ENCODE peak calls at places on chromosomes 12 and 14, in seven cellular contexts. One of them, this sample, is unnamed.

GRCh38 chr14:75427482-75428229 is at the start of gene JDP2:
- DNase-seq in keratinocyte: no peak
- DNase-seq in PC-9: peak; percentile 99
- DNase-seq in IMR-90: peak; percentile 76
- DNase-seq in cardiac muscle cell: peak; percentile 85
- DNase-seq in dorsolateral prefrontal cortex: peak; percentile 85
- DNase-seq in HepG2: peak; percentile 60
- DNase-seq in this sample: peak; percentile 97

GRCh38 chr12:126258190-126258589 is 1193.0 kb downstream of the AACS start:
- DNase-seq in keratinocyte: no peak
- DNase-seq in PC-9: no peak
- DNase-seq in IMR-90: no peak
- DNase-seq in cardiac muscle cell: no peak
- DNase-seq in dorsolateral prefrontal cortex: no peak
- DNase-seq in HepG2: no peak
- DNase-seq in this sample: no peak

GRCh38 chr14:104277416-104278213 is 139.2 kb downstream of the KIF26A start:
- DNase-seq in keratinocyte: no peak
- DNase-seq in PC-9: no peak
- DNase-seq in IMR-90: no peak
- DNase-seq in cardiac muscle cell: no peak
- DNase-seq in dorsolateral prefrontal cortex: no peak
- DNase-seq in HepG2: no peak
- DNase-seq in this sample: peak; percentile 43

GRCh38 chr12:32151081-32151480 is 44.4 kb downstream of the BICD1 start:
- DNase-seq in keratinocyte: no peak
- DNase-seq in PC-9: no peak
- DNase-seq in IMR-90: no peak
- DNase-seq in cardiac muscle cell: no peak
- DNase-seq in dorsolateral prefrontal cortex: no peak
- DNase-seq in HepG2: no peak
- DNase-seq in this sample: no peak

GRCh38 chr12:118326971-118327370 is 45.7 kb downstream of the TAOK3 start:
- DNase-seq in keratinocyte: no peak
- DNase-seq in PC-9: no peak
- DNase-seq in IMR-90: peak; percentile 37
- DNase-seq in cardiac muscle cell: no peak
- DNase-seq in dorsolateral prefrontal cortex: no peak
- DNase-seq in HepG2: no peak
- DNase-seq in this sample: no peak

GRCh38 chr14:74620497-74620921 is 8.5 kb upstream of the LTBP2 start:
- DNase-seq in keratinocyte: peak; percentile 87
- DNase-seq in PC-9: peak; percentile 91
- DNase-seq in IMR-90: peak; percentile 95
- DNase-seq in cardiac muscle cell: no peak
- DNase-seq in dorsolateral prefrontal cortex: no peak
- DNase-seq in HepG2: peak; percentile 72
- DNase-seq in this sample: no peak

GRCh38 chr12:26736563-26737486 is 96.2 kb downstream of the ITPR2 start:
- DNase-seq in keratinocyte: peak; percentile 36
- DNase-seq in PC-9: no peak
- DNase-seq in IMR-90: peak; percentile 63
- DNase-seq in cardiac muscle cell: no peak
- DNase-seq in dorsolateral prefrontal cortex: no peak
- DNase-seq in HepG2: peak; percentile 99
- DNase-seq in this sample: no peak

GRCh38 chr12:91404362-91404899 is 221.8 kb upstream of the DCN start:
- DNase-seq in keratinocyte: no peak
- DNase-seq in PC-9: no peak
- DNase-seq in IMR-90: no peak
- DNase-seq in cardiac muscle cell: no peak
- DNase-seq in dorsolateral prefrontal cortex: no peak
- DNase-seq in HepG2: no peak
- DNase-seq in this sample: no peak

GRCh38 chr12:6182279-6182898 is 17.8 kb upstream of the CD9 start:
- DNase-seq in keratinocyte: no peak
- DNase-seq in PC-9: peak; percentile 39
- DNase-seq in IMR-90: peak; percentile 68
- DNase-seq in cardiac muscle cell: no peak
- DNase-seq in dorsolateral prefrontal cortex: peak; percentile 48
- DNase-seq in HepG2: peak; percentile 75
- DNase-seq in this sample: peak; percentile 87

GRCh38 chr12:126627596-126627995 is 1562.4 kb downstream of the AACS start:
- DNase-seq in keratinocyte: no peak
- DNase-seq in PC-9: no peak
- DNase-seq in IMR-90: no peak
- DNase-seq in cardiac muscle cell: no peak
- DNase-seq in dorsolateral prefrontal cortex: no peak
- DNase-seq in HepG2: no peak
- DNase-seq in this sample: no peak

GRCh38 chr12:132446535-132447326 is 43.2 kb upstream of the FBRSL1 start:
- DNase-seq in keratinocyte: no peak
- DNase-seq in PC-9: no peak
- DNase-seq in IMR-90: no peak
- DNase-seq in cardiac muscle cell: no peak
- DNase-seq in dorsolateral prefrontal cortex: no peak
- DNase-seq in HepG2: no peak
- DNase-seq in this sample: peak; percentile 46

GRCh38 chr12:132444283-132444682 is 45.7 kb upstream of the FBRSL1 start:
- DNase-seq in keratinocyte: no peak
- DNase-seq in PC-9: no peak
- DNase-seq in IMR-90: no peak
- DNase-seq in cardiac muscle cell: no peak
- DNase-seq in dorsolateral prefrontal cortex: no peak
- DNase-seq in HepG2: no peak
- DNase-seq in this sample: no peak

GRCh38 chr12:132445884-132446471 is 44.0 kb upstream of the FBRSL1 start:
- DNase-seq in keratinocyte: peak; percentile 66
- DNase-seq in PC-9: peak; percentile 89
- DNase-seq in IMR-90: peak; percentile 70
- DNase-seq in cardiac muscle cell: no peak
- DNase-seq in dorsolateral prefrontal cortex: peak; percentile 22
- DNase-seq in HepG2: no peak
- DNase-seq in this sample: peak; percentile 85

GRCh38 chr12:132447327-132447720 is 42.6 kb upstream of the FBRSL1 start:
- DNase-seq in keratinocyte: no peak
- DNase-seq in PC-9: no peak
- DNase-seq in IMR-90: no peak
- DNase-seq in cardiac muscle cell: no peak
- DNase-seq in dorsolateral prefrontal cortex: no peak
- DNase-seq in HepG2: no peak
- DNase-seq in this sample: peak; percentile 61

GRCh38 chr12:132444957-132445883 is 44.7 kb upstream of the FBRSL1 start:
- DNase-seq in keratinocyte: no peak
- DNase-seq in PC-9: no peak
- DNase-seq in IMR-90: no peak
- DNase-seq in cardiac muscle cell: no peak
- DNase-seq in dorsolateral prefrontal cortex: peak; percentile 9
- DNase-seq in HepG2: no peak
- DNase-seq in this sample: peak; percentile 87
- H3K4me3 ChIP-seq in keratinocyte: peak overlapping the region; percentile 25
- H3K4me3 ChIP-seq in PC-9: peak overlapping the region; percentile 69
- H3K4me3 ChIP-seq in IMR-90: peak overlapping the region; percentile 40
- H3K4me3 ChIP-seq in cardiac muscle cell: no peak overlapping the region
- H3K4me3 ChIP-seq in dorsolateral prefrontal cortex: peak overlapping the region; percentile 23
- H3K4me3 ChIP-seq in HepG2: no peak overlapping the region
- H3K4me3 ChIP-seq in this sample: no peak overlapping the region

GRCh38 chr12:111841750-111842555 is at the start of gene MAPKAPK5:
- DNase-seq in keratinocyte: peak; percentile 70
- DNase-seq in PC-9: peak; percentile 93
- DNase-seq in IMR-90: peak; percentile 95
- DNase-seq in cardiac muscle cell: peak; percentile 96
- DNase-seq in dorsolateral prefrontal cortex: peak; percentile 84
- DNase-seq in HepG2: peak; percentile 88
- DNase-seq in this sample: peak; percentile 97

GRCh38 chr12:111840831-111841230 is 1.2 kb upstream of the MAPKAPK5 start:
- DNase-seq in keratinocyte: no peak
- DNase-seq in PC-9: peak; percentile 13
- DNase-seq in IMR-90: no peak
- DNase-seq in cardiac muscle cell: no peak
- DNase-seq in dorsolateral prefrontal cortex: no peak
- DNase-seq in HepG2: no peak
- DNase-seq in this sample: no peak

GRCh38 chr12:111846016-111846415 is 4.0 kb downstream of the MAPKAPK5 start:
- DNase-seq in keratinocyte: no peak
- DNase-seq in PC-9: no peak
- DNase-seq in IMR-90: no peak
- DNase-seq in cardiac muscle cell: no peak
- DNase-seq in dorsolateral prefrontal cortex: no peak
- DNase-seq in HepG2: no peak
- DNase-seq in this sample: no peak

GRCh38 chr12:111841236-111841749 is 735 bp upstream of the MAPKAPK5 start:
- DNase-seq in keratinocyte: no peak
- DNase-seq in PC-9: no peak
- DNase-seq in IMR-90: no peak
- DNase-seq in cardiac muscle cell: no peak
- DNase-seq in dorsolateral prefrontal cortex: no peak
- DNase-seq in HepG2: no peak
- DNase-seq in this sample: no peak

DNA sequence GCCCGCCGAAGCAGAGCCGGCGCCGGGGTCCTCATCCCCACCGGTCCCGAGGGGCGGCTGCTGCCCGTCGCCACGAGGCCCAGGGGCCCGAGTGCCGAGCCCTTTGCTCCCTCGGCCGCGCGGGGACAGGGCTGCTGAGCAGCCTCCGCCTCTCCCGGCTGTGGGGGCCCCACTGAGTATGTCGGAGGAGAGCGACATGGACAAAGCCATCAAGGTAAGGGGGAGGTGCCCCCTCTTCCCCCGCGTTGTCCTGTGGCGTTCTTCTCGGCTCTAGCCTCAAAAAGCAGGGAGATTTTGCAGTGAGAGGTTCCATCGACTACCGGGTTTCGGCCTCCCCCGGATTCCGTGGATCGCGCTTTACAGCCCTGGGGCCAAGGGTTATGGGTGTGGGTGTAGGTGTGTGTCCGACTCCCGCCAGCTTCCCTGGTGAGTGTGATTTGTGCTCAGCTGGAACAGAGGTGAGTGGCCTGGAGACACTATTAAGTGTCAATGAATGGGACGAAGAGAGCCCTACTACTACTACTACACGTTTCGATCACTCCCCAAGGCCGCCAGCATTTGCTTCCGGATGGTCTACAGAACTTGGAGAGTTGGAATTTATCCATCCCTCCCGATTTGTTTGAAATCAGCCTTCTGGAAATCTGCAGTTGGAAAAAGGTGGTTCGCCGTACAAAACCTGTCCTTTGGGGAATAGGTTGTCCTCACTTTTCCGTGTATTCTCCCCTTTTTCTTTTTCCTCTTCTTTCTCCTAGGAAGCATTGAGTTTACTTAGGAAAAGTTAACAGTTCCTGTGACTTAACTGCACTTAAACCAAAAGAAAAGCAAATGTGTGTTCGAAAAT is 748 bp downstream of the MAPKAPK5 start:
- DNase-seq in keratinocyte: no peak
- DNase-seq in PC-9: no peak
- DNase-seq in IMR-90: no peak
- DNase-seq in cardiac muscle cell: peak; percentile 43
- DNase-seq in dorsolateral prefrontal cortex: peak; percentile 20
- DNase-seq in HepG2: peak; percentile 18
- DNase-seq in this sample: no peak
- H3K27ac ChIP-seq in keratinocyte: peak overlapping the region; percentile 88
- H3K27ac ChIP-seq in PC-9: peak overlapping the region; percentile 64
- H3K27ac ChIP-seq in IMR-90: peak overlapping the region; percentile 95
- H3K27ac ChIP-seq in cardiac muscle cell: peak overlapping the region; percentile 99
- H3K27ac ChIP-seq in dorsolateral prefrontal cortex: peak overlapping the region; percentile 97
- H3K27ac ChIP-seq in HepG2: peak overlapping the region; percentile 87
- H3K27ac ChIP-seq in this sample: peak overlapping the region; percentile 97

DNA sequence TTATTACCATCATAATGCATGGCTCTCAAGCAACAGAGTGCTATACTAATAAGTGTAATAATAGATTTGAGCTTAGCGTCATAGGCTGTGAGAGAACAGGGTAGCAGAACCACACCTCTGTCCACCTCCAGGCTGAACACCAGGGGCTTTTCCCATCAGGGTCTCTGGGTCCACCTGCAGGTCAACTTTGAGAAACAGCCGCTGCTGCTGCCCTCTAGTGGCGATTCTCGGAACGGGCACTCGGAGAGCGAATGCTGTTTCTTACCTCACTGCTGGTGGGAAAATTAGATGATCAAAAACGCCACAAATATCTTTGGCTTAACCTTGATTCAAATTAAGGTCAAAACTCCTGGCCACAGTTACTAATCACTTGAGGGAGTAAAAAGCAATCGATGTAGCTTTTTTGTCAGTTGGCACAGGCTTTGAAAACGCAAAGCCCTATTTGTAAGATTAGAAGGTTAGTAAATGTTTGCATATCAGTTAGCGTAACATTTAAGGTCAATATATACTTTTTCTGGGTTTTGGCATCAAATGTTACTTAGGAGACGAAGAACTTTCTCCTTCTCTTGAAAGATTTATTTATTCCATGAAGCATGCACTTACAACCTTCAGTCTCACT is 127.9 kb upstream of the TMEM132D start:
- DNase-seq in keratinocyte: peak; percentile 45
- DNase-seq in PC-9: peak; percentile 39
- DNase-seq in IMR-90: no peak
- DNase-seq in cardiac muscle cell: peak; percentile 72
- DNase-seq in dorsolateral prefrontal cortex: peak; percentile 57
- DNase-seq in HepG2: peak; percentile 60
- DNase-seq in this sample: no peak
- TF ChIP-seq CTCF in keratinocyte: peak; percentile 99
- TF ChIP-seq CTCF in PC-9: peak; percentile 82
- TF ChIP-seq CTCF in IMR-90: peak; percentile 39
- TF ChIP-seq CTCF in cardiac muscle cell: peak; percentile 67
- TF ChIP-seq CTCF in dorsolateral prefrontal cortex: peak; percentile 95
- TF ChIP-seq CTCF in HepG2: peak; percentile 81
- TF ChIP-seq CTCF in this sample: peak; percentile 64

DNA sequence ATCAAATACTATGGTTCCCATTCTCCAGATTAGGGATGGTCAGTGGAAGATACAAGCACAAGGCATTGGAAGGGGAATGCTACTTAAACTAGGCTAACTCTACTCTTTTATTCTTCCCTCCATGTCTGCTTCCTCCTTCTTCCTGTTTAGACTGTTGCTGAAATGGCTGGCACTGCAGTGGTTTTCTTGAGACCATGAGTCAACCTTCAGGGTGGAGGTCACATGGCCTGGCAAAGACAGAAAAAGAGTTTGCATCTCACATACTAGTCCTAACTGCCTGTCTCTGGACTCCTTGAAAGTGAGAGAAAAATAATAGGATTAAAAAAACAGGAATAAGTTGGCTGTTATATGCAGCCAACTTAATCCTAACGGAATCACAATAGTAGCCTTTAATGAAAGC is 37.0 kb downstream of the ALDH1L2 start:
- DNase-seq in keratinocyte: no peak
- DNase-seq in PC-9: no peak
- DNase-seq in IMR-90: no peak
- DNase-seq in cardiac muscle cell: no peak
- DNase-seq in dorsolateral prefrontal cortex: no peak
- DNase-seq in HepG2: no peak
- DNase-seq in this sample: no peak
- H3K4me3 ChIP-seq in keratinocyte: no peak overlapping the region
- H3K4me3 ChIP-seq in PC-9: no peak overlapping the region
- H3K4me3 ChIP-seq in IMR-90: no peak overlapping the region
- H3K4me3 ChIP-seq in cardiac muscle cell: no peak overlapping the region
- H3K4me3 ChIP-seq in dorsolateral prefrontal cortex: no peak overlapping the region
- H3K4me3 ChIP-seq in HepG2: no peak overlapping the region
- H3K4me3 ChIP-seq in this sample: no peak overlapping the region

DNA sequence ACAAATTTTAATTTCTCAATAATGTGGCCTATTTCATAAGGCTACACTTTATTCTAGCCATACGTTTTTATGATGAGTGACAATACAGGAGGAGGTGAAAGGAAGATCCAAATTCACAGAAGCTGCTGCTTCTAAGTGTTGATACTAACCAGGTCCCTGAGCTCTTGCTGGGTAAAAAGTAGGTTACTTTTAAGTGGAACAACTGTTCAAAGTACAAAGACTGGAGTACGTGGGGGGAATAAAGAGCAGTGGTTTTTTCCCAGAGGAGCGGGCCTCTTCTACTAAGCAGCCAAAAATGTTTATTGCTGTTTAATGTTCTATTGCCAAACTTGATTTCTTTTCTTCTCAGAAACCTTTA is 301.8 kb downstream of the AEBP2 start:
- DNase-seq in keratinocyte: no peak
- DNase-seq in PC-9: no peak
- DNase-seq in IMR-90: no peak
- DNase-seq in cardiac muscle cell: peak; percentile 35
- DNase-seq in dorsolateral prefrontal cortex: no peak
- DNase-seq in HepG2: no peak
- DNase-seq in this sample: no peak
- H3K27ac ChIP-seq in keratinocyte: no peak overlapping the region
- H3K27ac ChIP-seq in PC-9: no peak overlapping the region
- H3K27ac ChIP-seq in IMR-90: no peak overlapping the region
- H3K27ac ChIP-seq in cardiac muscle cell: no peak overlapping the region
- H3K27ac ChIP-seq in dorsolateral prefrontal cortex: peak overlapping the region; percentile 11
- H3K27ac ChIP-seq in HepG2: no peak overlapping the region
- H3K27ac ChIP-seq in this sample: no peak overlapping the region